ENCODE peak calls at places on chromosomes 16 and 17, in four cellular contexts. X is GM12891, J is K562, Q is GM12878. H is an unnamed sample.

GRCh38 chr16:425740-426114 is 278 bp downstream of the RAB11FIP3 start:
- DNase-seq in X (peak; percentile 50), J (no peak), Q (no peak), H (no peak)

GRCh38 chr17:66507982-66508760 is 205.8 kb downstream of the PRKCA start:
- DNase-seq in J (peak; percentile 55), X (no peak), Q (no peak), H (no peak)

GRCh38 chr16:30395155-30395991 is at the start of gene ZNF48:
- DNase-seq in Q (no peak), J (peak; percentile 92), X (peak; percentile 83), H (peak; percentile 52)

GRCh38 chr17:80219777-80220708 is at the start of the genes SGSH and SLC26A11:
- DNase-seq in J (peak; percentile 96), X (peak; percentile 95), Q (no peak), H (peak; percentile 21)

GRCh38 chr17:79696159-79696982 is 34.4 kb upstream of the ENPP7 start:
- DNase-seq in Q (no peak), X (no peak), J (no peak), H (no peak)

GRCh38 chr16:5633845-5634440 is 536.3 kb upstream of the EEF2KMT start:
- DNase-seq in J (peak; percentile 34), Q (no peak), X (no peak), H (no peak)

GRCh38 chr16:67877064-67877463 is 4.2 kb downstream of the EDC4 start:
- DNase-seq in X (no peak), Q (no peak), J (no peak), H (no peak)

GRCh38 chr17:59761385-59762021 is 54.0 kb downstream of the VMP1 start:
- DNase-seq in Q (no peak), J (no peak), X (no peak), H (no peak)

GRCh38 chr16:57701759-57702371 is 7.3 kb downstream of the DRC7 start:
- DNase-seq in Q (no peak), X (no peak), J (no peak), H (no peak)

GRCh38 chr17:80874866-80875445 is 116.7 kb upstream of the CHMP6 start:
- DNase-seq in X (no peak), J (no peak), Q (no peak), H (no peak)

GRCh38 chr16:49930841-49931240 is 74.9 kb upstream of the ZNF423 start:
- DNase-seq in J (no peak), X (no peak), Q (no peak), H (no peak)

GRCh38 chr17:34300652-34301390 is 15.3 kb downstream of the CCL11 start:
- DNase-seq in Q (no peak), X (no peak), J (no peak), H (no peak)

GRCh38 chr17:73929860-73930430 is 273.5 kb upstream of the RPL38 start:
- DNase-seq in Q (no peak), J (no peak), X (no peak), H (no peak)

GRCh38 chr16:24900230-24900629 is 54.5 kb downstream of the SLC5A11 start:
- DNase-seq in Q (no peak), X (no peak), J (no peak), H (no peak)

GRCh38 chr17:73770115-73770848 is 126.0 kb upstream of the SDK2 start:
- DNase-seq in X (no peak), J (no peak), Q (no peak), H (no peak)

GRCh38 chr17:55763856-55764255 is 13.0 kb downstream of the PCTP start:
- DNase-seq in Q (no peak), X (no peak), J (no peak), H (peak; percentile 67)

GRCh38 chr16:30472328-30472942 is at the start of gene ITGAL:
- DNase-seq in J (no peak), Q (peak; percentile 98), X (peak; percentile 68), H (peak; percentile 98)

GRCh38 chr16:10949424-10949970 is 5.1 kb downstream of the CLEC16A start:
- DNase-seq in J (no peak), X (no peak), Q (peak; percentile 91), H (peak; percentile 95)

GRCh38 chr16:68408428-68408827 is 39.9 kb downstream of the SMPD3 start:
- DNase-seq in J (no peak), Q (no peak), X (no peak), H (no peak)

GRCh38 chr17:59505610-59506276 is 59.7 kb upstream of the DHX40 start:
- DNase-seq in X (no peak), Q (no peak), J (no peak), H (no peak)

GRCh38 chr16:71658771-71659170 is 32.8 kb downstream of the MARVELD3 start:
- DNase-seq in Q (no peak), X (no peak), J (no peak), H (no peak)

GRCh38 chr16:11384956-11385586 is 39.8 kb downstream of the RMI2 start:
- DNase-seq in Q (no peak), X (no peak), J (no peak), H (no peak)

GRCh38 chr16:1152651-1153259 is at the start of gene CACNA1H:
- DNase-seq in X (no peak), Q (no peak), J (peak; percentile 94), H (no peak)

GRCh38 chr16:65410801-65411200 is 288.9 kb upstream of the CDH11 start:
- DNase-seq in Q (no peak), X (no peak), J (no peak), H (no peak)

GRCh38 chr17:58535431-58535830 is 21.0 kb upstream of the MTMR4 start:
- DNase-seq in X (no peak), Q (no peak), J (no peak), H (no peak)

GRCh38 chr17:1078831-1079561 is 82.1 kb downstream of the TIMM22 start:
- DNase-seq in Q (no peak), X (no peak), J (no peak), H (no peak)

GRCh38 chr17:3959295-3959899 is 4.8 kb downstream of the ATP2A3 start:
- DNase-seq in J (peak; percentile 50), Q (no peak), X (no peak), H (no peak)

GRCh38 chr17:17075037-17075755 is 32.9 kb downstream of the MPRIP start:
- DNase-seq in Q (no peak), J (no peak), X (no peak), H (no peak)
- TF ChIP-seq SPI1 in Q (no peak), J (no peak), X (no peak), H (no peak)

DNA sequence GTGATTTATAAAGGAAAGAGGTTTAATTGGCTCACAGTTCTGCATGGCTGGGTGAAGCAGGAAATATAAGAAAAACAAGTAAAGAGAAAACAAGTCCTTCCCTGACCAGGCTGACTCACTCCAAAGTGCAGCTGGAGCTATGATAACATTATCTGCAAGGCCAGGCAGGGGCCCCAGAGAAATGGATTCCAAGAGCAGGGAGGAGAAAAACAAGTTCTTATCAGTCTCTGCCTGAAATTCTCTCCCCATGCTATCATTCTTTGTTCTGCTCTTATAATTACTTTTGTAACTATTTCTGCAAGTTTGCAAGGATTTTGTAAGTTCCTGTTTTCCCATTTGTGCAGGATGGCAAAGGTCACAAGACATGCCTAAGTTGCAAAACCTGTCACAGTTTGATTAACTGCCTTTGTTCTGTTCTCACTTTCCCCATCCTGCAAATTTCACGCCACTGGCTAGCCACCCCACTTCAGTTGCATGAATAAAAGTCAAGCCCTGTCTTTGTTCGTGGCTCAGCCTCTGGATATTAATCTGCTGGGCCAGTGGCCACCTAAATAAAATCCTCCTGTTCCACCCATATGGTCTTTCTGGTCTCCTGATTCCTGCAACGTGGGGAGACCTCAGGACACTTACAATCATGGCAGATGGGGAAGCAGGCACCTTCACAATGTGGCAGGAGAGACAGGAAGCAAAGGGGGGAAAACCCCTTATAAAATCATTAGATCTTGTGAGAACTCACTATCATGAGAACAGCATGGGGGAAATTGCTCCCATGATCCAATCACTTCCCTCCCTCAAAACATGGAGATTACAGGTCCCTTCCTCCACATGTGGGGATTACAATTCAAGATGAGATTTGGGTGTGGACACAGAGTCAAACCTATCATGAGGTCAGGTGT is 13.1 kb downstream of the ABCA9 start:
- DNase-seq in Q (no peak), J (peak; percentile 70), X (no peak), H (peak; percentile 35)
- TF ChIP-seq SPI1 in Q (no peak), J (no peak), X (no peak), H (peak; percentile 12)

GRCh38 chr16:17470002-17470870 is 524 bp downstream of the XYLT1 start:
- DNase-seq in X (no peak), J (peak; percentile 50), Q (no peak), H (no peak)
- TF ChIP-seq SPI1 in X (no peak), J (no peak), Q (no peak), H (no peak)

GRCh38 chr16:14455577-14455976 is 174.5 kb downstream of the PARN start:
- DNase-seq in J (peak; percentile 18), Q (no peak), X (no peak), H (no peak)
- TF ChIP-seq SPI1 in J (no peak), Q (no peak), X (no peak), H (no peak)

GRCh38 chr17:52170963-52171572 is 12.6 kb upstream of the CA10 start:
- DNase-seq in Q (no peak), X (no peak), J (no peak), H (no peak)
- TF ChIP-seq SPI1 in Q (no peak), X (no peak), J (no peak), H (no peak)

DNA sequence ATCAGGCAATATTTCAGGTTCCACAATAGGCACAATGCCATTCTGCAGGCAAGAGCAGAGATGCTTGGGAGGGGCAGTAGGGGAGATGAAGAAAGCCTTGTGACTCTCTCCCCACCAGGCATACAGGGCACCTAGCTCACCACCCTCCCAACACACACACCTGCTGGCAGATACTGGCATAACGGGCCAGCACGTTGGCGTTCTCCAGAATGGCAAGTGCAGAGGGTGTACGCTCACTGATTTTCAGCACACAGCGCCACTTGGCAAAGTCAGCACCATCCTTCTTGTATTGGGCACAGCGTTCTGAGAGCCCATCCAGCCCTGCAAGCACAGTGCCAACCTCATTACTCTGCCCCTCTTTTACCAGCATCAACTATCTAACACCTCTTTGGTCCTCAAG is 2.2 kb downstream of the ALDOC start:
- DNase-seq in X (no peak), J (no peak), Q (no peak), H (no peak)
- TF ChIP-seq SPI1 in X (no peak), J (no peak), Q (no peak), H (no peak)

GRCh38 chr17:57485566-57485865 is 229.2 kb downstream of the MSI2 start:
- DNase-seq in J (no peak), Q (no peak), X (no peak), H (no peak)
- TF ChIP-seq SPI1 in J (no peak), Q (no peak), X (no peak), H (no peak)

GRCh38 chr16:88784856-88785105 is 239 bp downstream of the PIEZO1 start:
- DNase-seq in Q (no peak), X (no peak), J (no peak), H (no peak)

GRCh38 chr16:88784074-88784855 is 755 bp downstream of the PIEZO1 start:
- DNase-seq in Q (no peak), J (peak; percentile 79), X (no peak), H (no peak)

GRCh38 chr16:88783391-88784073 is 1.5 kb downstream of the PIEZO1 start:
- DNase-seq in X (no peak), Q (no peak), J (no peak), H (no peak)

GRCh38 chr16:88781140-88782077 is 3.6 kb downstream of the PIEZO1 start:
- DNase-seq in J (peak; percentile 50), Q (no peak), X (no peak), H (no peak)

GRCh38 chr16:88782454-88783390 is 2.3 kb downstream of the PIEZO1 start:
- DNase-seq in Q (no peak), X (no peak), J (peak; percentile 58), H (no peak)
- TF ChIP-seq SPI1 in Q (no peak), X (no peak), J (no peak), H (no peak)

H was measured in HL-60.